ENCODE peak calls at places on chromosomes 4 and X, in four cellular contexts. One of them, this sample, is unnamed.

GRCh38 chr4:139214039-139214534 is 37.1 kb upstream of the ELF2 start:
- DNase-seq in HCT116: no peak
- DNase-seq in K562: peak; percentile 80
- DNase-seq in HepG2: peak; percentile 69
- DNase-seq in this sample: no peak

GRCh38 chr4:173448103-173448502 is 49.2 kb upstream of the SCRG1 start:
- DNase-seq in HCT116: no peak
- DNase-seq in HepG2: no peak
- DNase-seq in K562: no peak
- DNase-seq in this sample: no peak

GRCh38 chr4:6561173-6561516 is 13.8 kb upstream of the MAN2B2 start:
- DNase-seq in K562: no peak
- DNase-seq in HCT116: no peak
- DNase-seq in HepG2: no peak
- DNase-seq in this sample: no peak

GRCh38 chrX:34826964-34827363 is 115.6 kb upstream of the FAM47B start:
- DNase-seq in HepG2: no peak
- DNase-seq in HCT116: no peak
- DNase-seq in K562: no peak
- DNase-seq in this sample: no peak

GRCh38 chr4:11293866-11294265 is 134.8 kb downstream of the HS3ST1 start:
- DNase-seq in K562: no peak
- DNase-seq in HCT116: no peak
- DNase-seq in HepG2: no peak
- DNase-seq in this sample: no peak

GRCh38 chrX:67436867-67437266 is 107.0 kb upstream of the AR start:
- DNase-seq in HepG2: no peak
- DNase-seq in K562: no peak
- DNase-seq in HCT116: no peak
- DNase-seq in this sample: no peak

GRCh38 chrX:141642979-141643378 is 53.5 kb downstream of the SPANXA2 start:
- DNase-seq in HCT116: no peak
- DNase-seq in K562: no peak
- DNase-seq in HepG2: no peak
- DNase-seq in this sample: no peak

GRCh38 chrX:78024349-78025108 is 55.1 kb upstream of the PGAM4 start:
- DNase-seq in HepG2: peak; percentile 45
- DNase-seq in HCT116: peak; percentile 43
- DNase-seq in K562: peak; percentile 56
- DNase-seq in this sample: peak; percentile 27

GRCh38 chrX:120690941-120691340 is 61.1 kb upstream of the C1GALT1C1 start:
- DNase-seq in HCT116: no peak
- DNase-seq in HepG2: no peak
- DNase-seq in K562: no peak
- DNase-seq in this sample: no peak

GRCh38 chr4:13523591-13524503 is 20.5 kb downstream of the NKX3-2 start:
- DNase-seq in HepG2: no peak
- DNase-seq in HCT116: no peak
- DNase-seq in K562: no peak
- DNase-seq in this sample: no peak

GRCh38 chr4:123649644-123650356 is 253.2 kb downstream of the SPRY1 start:
- DNase-seq in K562: no peak
- DNase-seq in HepG2: peak; percentile 92
- DNase-seq in HCT116: no peak
- DNase-seq in this sample: no peak

GRCh38 chrX:69038188-69038587 is 127.1 kb downstream of the PJA1 start:
- DNase-seq in K562: no peak
- DNase-seq in HepG2: no peak
- DNase-seq in HCT116: no peak
- DNase-seq in this sample: no peak

GRCh38 chrX:102712967-102713677 is 874 bp downstream of the GPRASP2 start:
- DNase-seq in K562: peak; percentile 55
- DNase-seq in HepG2: no peak
- DNase-seq in HCT116: no peak
- DNase-seq in this sample: peak; percentile 13

GRCh38 chr4:152935661-152936445 is at the start of gene FHDC1:
- DNase-seq in HepG2: no peak
- DNase-seq in HCT116: peak; percentile 29
- DNase-seq in K562: peak; percentile 80
- DNase-seq in this sample: no peak

GRCh38 chr4:10002278-10002677 is 19.0 kb downstream of the SLC2A9 start:
- DNase-seq in K562: no peak
- DNase-seq in HepG2: peak; percentile 45
- DNase-seq in HCT116: no peak
- DNase-seq in this sample: no peak

GRCh38 chr4:186078977-186079697 is 10.2 kb downstream of the TLR3 start:
- DNase-seq in HCT116: no peak
- DNase-seq in K562: no peak
- DNase-seq in HepG2: no peak
- DNase-seq in this sample: no peak

GRCh38 chr4:179095585-179096228 is 1653.5 kb upstream of the AGA start:
- DNase-seq in HepG2: no peak
- DNase-seq in K562: peak; percentile 23
- DNase-seq in HCT116: no peak
- DNase-seq in this sample: no peak

GRCh38 chr4:13866881-13867280 is 239.4 kb upstream of the BOD1L1 start:
- DNase-seq in K562: no peak
- DNase-seq in HCT116: no peak
- DNase-seq in HepG2: no peak
- DNase-seq in this sample: no peak

DNA sequence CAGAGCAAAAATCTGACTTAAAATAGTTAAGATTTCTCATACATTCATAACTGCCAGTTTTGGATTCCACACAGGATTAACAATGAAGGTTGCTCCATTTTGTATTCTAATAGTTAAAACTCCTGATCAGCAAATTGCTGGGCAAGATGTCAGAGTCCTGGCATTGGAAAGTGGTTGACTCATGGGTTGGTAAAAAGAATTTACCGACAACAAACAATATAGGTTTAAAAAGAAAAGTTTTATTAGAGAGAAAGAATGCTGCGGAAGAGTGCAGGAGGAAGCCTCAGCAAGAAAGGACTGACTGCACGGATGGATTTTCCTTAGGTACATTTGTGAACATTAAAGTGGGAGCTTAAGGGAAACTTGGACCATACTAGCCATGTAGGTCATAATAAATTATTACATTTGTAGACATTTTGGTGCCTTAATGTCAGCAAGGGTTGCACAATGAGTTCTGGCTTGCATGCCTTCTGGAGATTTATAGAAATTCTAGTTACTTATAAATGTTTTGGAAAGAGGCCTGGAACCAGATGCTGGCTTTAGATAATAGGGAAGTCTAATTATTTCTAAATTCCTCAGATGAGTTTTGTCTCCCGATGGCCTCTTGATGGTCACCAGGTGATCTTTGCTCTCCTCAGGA is 25.4 kb upstream of the IL2 start:
- DNase-seq in HCT116: no peak
- DNase-seq in HepG2: no peak
- DNase-seq in K562: no peak
- DNase-seq in this sample: no peak
- TF ChIP-seq TCF7L2 in HCT116: no peak
- TF ChIP-seq TCF7L2 in HepG2: no peak
- TF ChIP-seq TCF7L2 in K562: no peak
- TF ChIP-seq TCF7L2 in this sample: no peak

GRCh38 chrX:31663172-31663571 is 591.3 kb upstream of the FTHL17 start:
- DNase-seq in HepG2: no peak
- DNase-seq in K562: no peak
- DNase-seq in HCT116: no peak
- DNase-seq in this sample: no peak
- H3K4me3 ChIP-seq in HepG2: no peak overlapping the region
- H3K4me3 ChIP-seq in K562: no peak overlapping the region
- H3K4me3 ChIP-seq in HCT116: no peak overlapping the region
- H3K4me3 ChIP-seq in this sample: no peak overlapping the region

GRCh38 chr4:119010909-119011606 is 122.4 kb downstream of the SYNPO2 start:
- DNase-seq in HepG2: no peak
- DNase-seq in HCT116: no peak
- DNase-seq in K562: no peak
- DNase-seq in this sample: no peak
- TF ChIP-seq POLR2AphosphoS5 in HepG2: no peak
- TF ChIP-seq POLR2AphosphoS5 in HCT116: no peak
- TF ChIP-seq POLR2AphosphoS5 in K562: no peak
- TF ChIP-seq POLR2AphosphoS5 in this sample: no peak

GRCh38 chr4:108030332-108030731 is 40.6 kb downstream of the HADH start:
- DNase-seq in K562: peak; percentile 69
- DNase-seq in HCT116: peak; percentile 16
- DNase-seq in HepG2: peak; percentile 30
- DNase-seq in this sample: peak; percentile 27
- TF ChIP-seq TCF7L2 in K562: no peak
- TF ChIP-seq TCF7L2 in HCT116: no peak
- TF ChIP-seq TCF7L2 in HepG2: no peak
- TF ChIP-seq TCF7L2 in this sample: no peak

GRCh38 chr4:2174061-2174460 is 67.9 kb downstream of the HAUS3 start:
- DNase-seq in K562: no peak
- DNase-seq in HepG2: no peak
- DNase-seq in HCT116: no peak
- DNase-seq in this sample: no peak

GRCh38 chr4:2177443-2178093 is 64.4 kb downstream of the HAUS3 start:
- DNase-seq in K562: no peak
- DNase-seq in HepG2: peak; percentile 8
- DNase-seq in HCT116: no peak
- DNase-seq in this sample: no peak

GRCh38 chr4:2172627-2173231 is 69.2 kb downstream of the HAUS3 start:
- DNase-seq in HCT116: no peak
- DNase-seq in K562: no peak
- DNase-seq in HepG2: peak; percentile 20
- DNase-seq in this sample: no peak

GRCh38 chr4:2178986-2179385 is 62.9 kb downstream of the HAUS3 start:
- DNase-seq in K562: no peak
- DNase-seq in HepG2: no peak
- DNase-seq in HCT116: no peak
- DNase-seq in this sample: no peak

GRCh38 chr4:2175990-2176698 is 65.8 kb downstream of the HAUS3 start:
- DNase-seq in HepG2: no peak
- DNase-seq in K562: no peak
- DNase-seq in HCT116: no peak
- DNase-seq in this sample: no peak
- H3K4me3 ChIP-seq in HepG2: no peak overlapping the region
- H3K4me3 ChIP-seq in K562: no peak overlapping the region
- H3K4me3 ChIP-seq in HCT116: no peak overlapping the region
- H3K4me3 ChIP-seq in this sample: no peak overlapping the region

GRCh38 chrX:108131471-108131870 is 39.9 kb downstream of the ATG4A start:
- DNase-seq in HCT116: no peak
- DNase-seq in K562: peak; percentile 13
- DNase-seq in HepG2: no peak
- DNase-seq in this sample: no peak
- TF ChIP-seq POLR2AphosphoS5 in HCT116: no peak
- TF ChIP-seq POLR2AphosphoS5 in K562: no peak
- TF ChIP-seq POLR2AphosphoS5 in HepG2: no peak
- TF ChIP-seq POLR2AphosphoS5 in this sample: no peak

GRCh38 chr4:165077034-165077578 is 23.4 kb downstream of the TRIM75 start:
- DNase-seq in HepG2: no peak
- DNase-seq in K562: no peak
- DNase-seq in HCT116: no peak
- DNase-seq in this sample: no peak

DNA sequence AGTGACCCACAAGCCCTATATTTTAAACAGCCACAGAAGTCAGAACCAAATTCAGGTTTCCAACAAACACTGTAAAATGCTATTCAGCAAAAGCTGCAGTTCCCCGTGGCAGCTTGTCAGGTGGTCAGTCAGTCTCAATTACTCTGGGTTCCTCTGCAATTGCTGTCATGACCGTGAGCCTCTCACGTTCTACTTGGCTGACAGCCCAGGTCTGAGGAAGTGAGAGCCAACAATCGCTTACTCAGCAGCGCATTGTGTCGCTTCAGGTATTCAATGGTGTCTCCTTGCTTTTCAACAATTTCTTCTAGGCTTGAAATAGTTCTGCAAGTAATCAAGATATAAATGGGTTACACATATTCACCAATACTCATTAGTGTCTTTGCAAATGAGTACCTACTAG is 25.8 kb downstream of the TRIM75 start:
- DNase-seq in K562: peak; percentile 37
- DNase-seq in HCT116: no peak
- DNase-seq in HepG2: no peak
- DNase-seq in this sample: no peak
- TF ChIP-seq TCF7L2 in K562: no peak
- TF ChIP-seq TCF7L2 in HCT116: no peak
- TF ChIP-seq TCF7L2 in HepG2: no peak
- TF ChIP-seq TCF7L2 in this sample: no peak

This sample was measured in Panc1.